ENCODE peak calls at places on chromosomes 11 and 22, in nine cellular contexts. B, V, P, W, Y, D, X, G and A are unnamed samples.
A peak's percentile ranks its signal among the peaks of the same experiment; 100 is the strongest.

GRCh38 chr11:88151866-88152265 is 23.4 kb downstream of the RAB38 start:
- DNase-seq in P (no peak), Y (no peak), W (no peak), G (no peak), V (no peak), D (no peak), B (no peak), X (no peak), A (no peak)

GRCh38 chr11:17531818-17532131 is 12.4 kb downstream of the USH1C start:
- DNase-seq in P (no peak), W (peak; percentile 18), D (no peak), V (no peak), X (no peak), Y (no peak), G (no peak), B (no peak), A (no peak)

GRCh38 chr22:19707347-19708322 is 6.7 kb upstream of the SEPTIN5 start:
- DNase-seq in G (peak; percentile 61), D (no peak), P (no peak), W (no peak), X (no peak), Y (no peak), B (no peak), V (peak; percentile 67), A (peak; percentile 79)

GRCh38 chr11:116882386-116882785 is 45.0 kb upstream of the APOA1 start:
- DNase-seq in X (no peak), D (no peak), B (no peak), P (no peak), W (no peak), V (no peak), G (no peak), Y (no peak), A (no peak)

GRCh38 chr11:67442504-67443398 is 525 bp downstream of the CORO1B start:
- DNase-seq in G (peak; percentile 87), D (no peak), W (no peak), B (no peak), V (no peak), P (no peak), X (no peak), Y (no peak), A (peak; percentile 76)

GRCh38 chr11:114886644-114887259 is 208.4 kb downstream of the NXPE2 start:
- DNase-seq in Y (no peak), D (no peak), G (no peak), X (no peak), P (no peak), B (no peak), V (no peak), W (no peak), A (no peak)

GRCh38 chr11:75433443-75433842 is 440 bp upstream of the KLHL35 start:
- DNase-seq in V (no peak), B (no peak), G (no peak), Y (no peak), X (no peak), D (no peak), P (no peak), W (no peak), A (no peak)

GRCh38 chr11:16883179-16883578 is 131.0 kb downstream of the PLEKHA7 start:
- DNase-seq in D (peak; percentile 61), X (no peak), B (no peak), W (peak; percentile 29), V (no peak), Y (no peak), P (no peak), G (no peak), A (no peak)

GRCh38 chr11:103862827-103863213 is 173.6 kb upstream of the DDI1 start:
- DNase-seq in Y (no peak), B (no peak), P (no peak), W (no peak), D (no peak), G (no peak), X (no peak), V (no peak), A (no peak)

GRCh38 chr11:78298216-78298860 is 109.6 kb downstream of the USP35 start:
- DNase-seq in G (no peak), W (no peak), X (no peak), Y (no peak), P (no peak), V (no peak), D (no peak), B (no peak), A (no peak)

GRCh38 chr22:48955351-48956311 is 872.0 kb downstream of the BRD1 start:
- DNase-seq in W (no peak), X (no peak), V (peak; percentile 61), P (no peak), Y (no peak), G (peak; percentile 64), D (peak; percentile 3), B (no peak), A (peak; percentile 86)

DNA sequence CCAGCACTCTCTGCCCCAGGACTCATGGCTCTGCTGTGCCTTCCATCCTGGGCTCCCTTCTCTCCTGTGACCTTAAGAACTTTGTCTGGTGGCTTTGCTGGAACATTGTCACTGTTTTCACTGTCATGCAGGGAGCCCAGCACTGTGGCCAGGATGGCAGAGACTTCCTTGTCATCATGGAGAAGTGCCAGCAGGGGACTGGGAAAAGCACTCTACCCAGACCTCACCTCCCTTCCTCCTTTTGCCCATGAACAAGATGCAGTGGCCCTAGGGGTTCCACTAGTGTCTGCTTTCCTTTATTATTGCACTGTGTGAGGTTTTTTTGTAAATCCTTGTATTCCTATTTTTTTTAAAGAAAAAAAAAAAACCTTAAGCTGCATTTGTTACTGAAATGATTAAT is 2.9 kb upstream of the TTC36 start:
- DNase-seq in X (no peak), P (no peak), W (no peak), D (no peak), B (no peak), G (no peak), Y (no peak), V (no peak), A (no peak)
- TF ChIP-seq CTCF in X (no peak), P (no peak), W (no peak), D (no peak), B (no peak), G (no peak), Y (no peak), V (no peak), A (no peak)

DNA sequence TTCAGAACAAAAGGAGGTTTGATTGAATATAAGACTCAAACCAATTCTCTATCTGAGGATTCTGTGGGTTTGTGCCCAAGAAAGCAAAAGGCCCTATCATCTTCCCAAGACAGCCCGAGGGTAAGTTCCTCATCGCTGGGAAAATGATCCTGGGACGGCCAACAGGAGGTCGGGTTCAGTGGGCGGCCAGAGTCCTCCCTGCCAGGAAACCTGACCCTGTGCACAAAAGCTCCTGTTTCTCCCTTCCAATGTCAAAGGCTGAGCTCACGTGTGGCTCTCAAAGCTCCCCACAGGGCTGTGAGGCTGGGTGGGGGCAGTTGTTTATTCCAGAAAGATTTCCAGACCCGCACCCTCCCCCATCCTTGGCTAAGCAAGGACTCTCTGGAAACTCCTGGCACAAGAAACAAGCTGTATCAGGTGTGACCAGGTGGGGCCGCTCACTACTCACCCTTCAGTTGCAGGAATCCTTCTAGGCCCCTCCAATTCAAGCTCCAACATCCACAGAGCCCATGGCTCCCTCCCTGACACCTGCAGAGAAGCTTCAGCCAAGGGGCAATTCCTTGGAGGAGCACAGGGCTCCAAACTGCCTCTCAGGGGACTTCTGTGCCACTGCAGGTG is 131.9 kb downstream of the SHANK2 start:
- DNase-seq in D (peak; percentile 53), P (no peak), B (no peak), Y (no peak), W (peak; percentile 57), G (peak; percentile 52), X (no peak), V (no peak), A (no peak)
- TF ChIP-seq CTCF in D (peak; percentile 37), P (peak; percentile 20), B (no peak), Y (no peak), W (no peak), G (no peak), X (no peak), V (peak; percentile 20), A (peak; percentile 53)

GRCh38 chr11:12089473-12089872 is 20.9 kb upstream of the MICAL2 start:
- DNase-seq in W (no peak), P (no peak), X (no peak), G (no peak), B (no peak), D (no peak), V (no peak), Y (no peak), A (no peak)

GRCh38 chr11:12089041-12089440 is 21.3 kb upstream of the MICAL2 start:
- DNase-seq in B (no peak), W (no peak), G (no peak), P (no peak), V (no peak), Y (no peak), X (no peak), D (no peak), A (no peak)

GRCh38 chr11:12088531-12088930 is 21.9 kb upstream of the MICAL2 start:
- DNase-seq in D (no peak), P (no peak), B (no peak), V (no peak), W (no peak), X (no peak), Y (no peak), G (no peak), A (no peak)

GRCh38 chr11:12087075-12087775 is 23.2 kb upstream of the MICAL2 start:
- DNase-seq in P (no peak), X (no peak), G (peak; percentile 79), B (no peak), W (peak; percentile 60), V (no peak), Y (no peak), D (no peak), A (no peak)

GRCh38 chr11:12088047-12088481 is 22.3 kb upstream of the MICAL2 start:
- DNase-seq in Y (no peak), W (peak; percentile 71), X (no peak), B (peak; percentile 61), G (no peak), V (no peak), D (peak; percentile 69), P (no peak), A (no peak)
- TF ChIP-seq CTCF in Y (no peak), W (no peak), X (no peak), B (peak; percentile 36), G (no peak), V (peak; percentile 13), D (no peak), P (peak; percentile 4), A (peak; percentile 79)

GRCh38 chr11:124467376-124468061 is 22.0 kb upstream of the OR8B8 start:
- DNase-seq in G (no peak), P (no peak), V (no peak), W (no peak), X (no peak), D (no peak), Y (no peak), B (no peak), A (no peak)

GRCh38 chr11:124474079-124474478 is 28.6 kb upstream of the OR8B8 start:
- DNase-seq in D (no peak), V (no peak), W (no peak), B (no peak), P (no peak), X (no peak), Y (no peak), G (no peak), A (no peak)

GRCh38 chr11:124474779-124475178 is 29.3 kb upstream of the OR8B8 start:
- DNase-seq in V (no peak), G (no peak), X (no peak), P (no peak), Y (no peak), W (no peak), D (no peak), B (no peak), A (no peak)

GRCh38 chr11:124473476-124473875 is 28.0 kb upstream of the OR8B8 start:
- DNase-seq in P (no peak), W (no peak), Y (no peak), G (no peak), X (no peak), V (no peak), D (no peak), B (no peak), A (no peak)

GRCh38 chr11:124470516-124471231 is 25.2 kb upstream of the OR8B8 start:
- DNase-seq in X (no peak), W (no peak), P (peak; percentile 88), D (no peak), V (no peak), G (no peak), B (no peak), Y (no peak), A (no peak)
- TF ChIP-seq CTCF in X (no peak), W (no peak), P (peak; percentile 45), D (no peak), V (no peak), G (no peak), B (no peak), Y (no peak), A (no peak)